ENCODE peak calls at places on chromosomes 1 and 21, in six cellular contexts. D, E, F, B, C and P are unnamed samples.

GRCh38 chr1:172420385-172420784 is at the start of gene C1orf105:
- DNase-seq in D (no peak), E (no peak), F (no peak), B (no peak), C (no peak), P (no peak)

GRCh38 chr21:42748620-42749176 is 95.3 kb downstream of the PDE9A start:
- DNase-seq in D (no peak), E (no peak), F (no peak), B (no peak), C (no peak), P (no peak)

GRCh38 chr1:94980909-94981252 is 54.0 kb upstream of the CNN3 start:
- DNase-seq in D (no peak), E (no peak), F (no peak), B (no peak), C (no peak), P (no peak)

GRCh38 chr1:87560137-87560536 is 231.5 kb downstream of the LMO4 start:
- DNase-seq in D (no peak), E (no peak), F (no peak), B (no peak), C (no peak), P (no peak)

GRCh38 chr1:109634771-109635750 is 15.4 kb downstream of the AMPD2 start:
- DNase-seq in D (no peak), E (no peak), F (no peak), B (no peak), C (peak), P (no peak)

GRCh38 chr1:115296981-115297380 is 41.1 kb downstream of the NGF start:
- DNase-seq in D (no peak), E (peak), F (no peak), B (no peak), C (no peak), P (no peak)

GRCh38 chr1:30782361-30783243 is 25.0 kb upstream of the LAPTM5 start:
- DNase-seq in D (peak), E (peak), F (no peak), B (peak), C (peak), P (peak)

GRCh38 chr1:67818725-67819301 is 14.5 kb downstream of the GNG12 start:
- DNase-seq in D (peak), E (peak), F (no peak), B (no peak), C (no peak), P (no peak)

GRCh38 chr1:167629681-167630567 is at the start of gene RCSD1:
- DNase-seq in D (peak), E (peak), F (no peak), B (no peak), C (peak), P (no peak)

GRCh38 chr1:220966874-220967631 is 87.8 kb downstream of the HLX start:
- DNase-seq in D (no peak), E (no peak), F (no peak), B (no peak), C (no peak), P (no peak)